ENCODE peak calls at places on chromosome 22, in seven cellular contexts. One of them, this sample, is unnamed. For H3F3A and H4K20me1, the result is how much of the 10 kb centered on the place peaks cover.

GRCh38 chr22:35318346-35319215 is 18.9 kb downstream of the TOM1 start:
- DNase-seq in GM23248: no peak
- DNase-seq in PC-9: no peak
- DNase-seq in MM.1S: no peak
- DNase-seq in neural progenitor cell: no peak
- DNase-seq in SK-N-SH: no peak
- DNase-seq in GM23338: no peak
- DNase-seq in this sample: no peak

GRCh38 chr22:32558681-32559355 is 84.2 kb downstream of the FBXO7 start:
- DNase-seq in SK-N-SH: no peak
- DNase-seq in neural progenitor cell: no peak
- DNase-seq in PC-9: peak
- DNase-seq in MM.1S: no peak
- DNase-seq in GM23338: no peak
- DNase-seq in GM23248: peak
- DNase-seq in this sample: peak

GRCh38 chr22:47596176-47596690 is 833.8 kb downstream of the TBC1D22A start:
- DNase-seq in MM.1S: no peak
- DNase-seq in GM23248: no peak
- DNase-seq in neural progenitor cell: no peak
- DNase-seq in PC-9: no peak
- DNase-seq in GM23338: no peak
- DNase-seq in SK-N-SH: no peak
- DNase-seq in this sample: no peak

GRCh38 chr22:30253205-30253852 is 6.8 kb upstream of the LIF start:
- DNase-seq in SK-N-SH: peak
- DNase-seq in neural progenitor cell: no peak
- DNase-seq in GM23248: peak
- DNase-seq in PC-9: peak
- DNase-seq in MM.1S: no peak
- DNase-seq in GM23338: no peak
- DNase-seq in this sample: peak

GRCh38 chr22:30248484-30248883 is 1.9 kb upstream of the LIF start:
- DNase-seq in neural progenitor cell: no peak
- DNase-seq in GM23338: no peak
- DNase-seq in PC-9: no peak
- DNase-seq in MM.1S: no peak
- DNase-seq in SK-N-SH: no peak
- DNase-seq in GM23248: no peak
- DNase-seq in this sample: no peak

GRCh38 chr22:50441428-50441993 is 33.3 kb downstream of the SBF1 start:
- DNase-seq in PC-9: no peak
- DNase-seq in MM.1S: no peak
- DNase-seq in neural progenitor cell: no peak
- DNase-seq in GM23338: no peak
- DNase-seq in SK-N-SH: no peak
- DNase-seq in GM23248: no peak
- DNase-seq in this sample: no peak

GRCh38 chr22:50620861-50621490 is 7.0 kb downstream of the ARSA start:
- DNase-seq in neural progenitor cell: no peak
- DNase-seq in SK-N-SH: no peak
- DNase-seq in MM.1S: peak
- DNase-seq in GM23248: peak
- DNase-seq in PC-9: no peak
- DNase-seq in GM23338: no peak
- DNase-seq in this sample: peak

GRCh38 chr22:41523464-41524221 is 20.6 kb downstream of the POLR3H start:
- DNase-seq in SK-N-SH: peak
- DNase-seq in MM.1S: no peak
- DNase-seq in PC-9: no peak
- DNase-seq in GM23338: peak
- DNase-seq in GM23248: peak
- DNase-seq in neural progenitor cell: no peak
- DNase-seq in this sample: no peak

GRCh38 chr22:19868773-19869471 is 14.2 kb upstream of the GNB1L start:
- DNase-seq in neural progenitor cell: no peak
- DNase-seq in SK-N-SH: no peak
- DNase-seq in PC-9: no peak
- DNase-seq in GM23248: no peak
- DNase-seq in GM23338: no peak
- DNase-seq in MM.1S: no peak
- DNase-seq in this sample: no peak

GRCh38 chr22:38345782-38346181 is 28.5 kb upstream of the CSNK1E start:
- DNase-seq in neural progenitor cell: no peak
- DNase-seq in PC-9: no peak
- DNase-seq in GM23248: no peak
- DNase-seq in MM.1S: no peak
- DNase-seq in SK-N-SH: no peak
- DNase-seq in GM23338: no peak
- DNase-seq in this sample: no peak

GRCh38 chr22:34297536-34298120 is 377.4 kb upstream of the LARGE1 start:
- DNase-seq in neural progenitor cell: no peak
- DNase-seq in SK-N-SH: no peak
- DNase-seq in GM23248: no peak
- DNase-seq in GM23338: no peak
- DNase-seq in PC-9: no peak
- DNase-seq in MM.1S: no peak
- DNase-seq in this sample: no peak

GRCh38 chr22:19429950-19430889 is 1.3 kb downstream of the HIRA start:
- DNase-seq in GM23248: peak
- DNase-seq in MM.1S: peak
- DNase-seq in PC-9: no peak
- DNase-seq in neural progenitor cell: peak
- DNase-seq in SK-N-SH: peak
- DNase-seq in GM23338: peak
- DNase-seq in this sample: peak

GRCh38 chr22:47615051-47615450 is 852.6 kb downstream of the TBC1D22A start:
- DNase-seq in GM23248: no peak
- DNase-seq in SK-N-SH: no peak
- DNase-seq in GM23338: no peak
- DNase-seq in neural progenitor cell: no peak
- DNase-seq in PC-9: no peak
- DNase-seq in MM.1S: no peak
- DNase-seq in this sample: no peak

GRCh38 chr22:34639911-34640310 is 426.0 kb upstream of the ISX start:
- DNase-seq in SK-N-SH: no peak
- DNase-seq in MM.1S: no peak
- DNase-seq in PC-9: no peak
- DNase-seq in GM23338: no peak
- DNase-seq in GM23248: no peak
- DNase-seq in neural progenitor cell: no peak
- DNase-seq in this sample: no peak

GRCh38 chr22:41831383-41831782 is 1.5 kb upstream of the SREBF2 start:
- DNase-seq in GM23248: peak
- DNase-seq in SK-N-SH: no peak
- DNase-seq in neural progenitor cell: no peak
- DNase-seq in PC-9: no peak
- DNase-seq in MM.1S: peak
- DNase-seq in GM23338: no peak
- DNase-seq in this sample: no peak

GRCh38 chr22:42977574-42977973 is 37.4 kb downstream of the PACSIN2 start:
- DNase-seq in neural progenitor cell: no peak
- DNase-seq in GM23248: no peak
- DNase-seq in SK-N-SH: no peak
- DNase-seq in PC-9: no peak
- DNase-seq in MM.1S: no peak
- DNase-seq in GM23338: no peak
- DNase-seq in this sample: no peak

GRCh38 chr22:24400037-24400725 is 27.2 kb upstream of the ADORA2A start:
- DNase-seq in GM23338: no peak
- DNase-seq in neural progenitor cell: no peak
- DNase-seq in MM.1S: peak
- DNase-seq in GM23248: no peak
- DNase-seq in PC-9: no peak
- DNase-seq in SK-N-SH: no peak
- DNase-seq in this sample: no peak

GRCh38 chr22:32053165-32053755 is 10.2 kb downstream of the SLC5A1 start:
- DNase-seq in GM23248: no peak
- DNase-seq in GM23338: no peak
- DNase-seq in PC-9: no peak
- DNase-seq in MM.1S: no peak
- DNase-seq in neural progenitor cell: no peak
- DNase-seq in SK-N-SH: no peak
- DNase-seq in this sample: no peak

GRCh38 chr22:35638408-35638807 is 9.8 kb upstream of the APOL6 start:
- DNase-seq in neural progenitor cell: peak
- DNase-seq in SK-N-SH: peak
- DNase-seq in PC-9: no peak
- DNase-seq in GM23338: no peak
- DNase-seq in GM23248: peak
- DNase-seq in MM.1S: no peak
- DNase-seq in this sample: no peak

GRCh38 chr22:29816128-29816527 is 21.9 kb downstream of the ASCC2 start:
- DNase-seq in MM.1S: no peak
- DNase-seq in GM23338: no peak
- DNase-seq in GM23248: peak
- DNase-seq in neural progenitor cell: no peak
- DNase-seq in SK-N-SH: no peak
- DNase-seq in PC-9: no peak
- DNase-seq in this sample: no peak

GRCh38 chr22:22866381-22867111 is 21.1 kb upstream of the IGLL5 start:
- DNase-seq in GM23338: no peak
- DNase-seq in neural progenitor cell: no peak
- DNase-seq in SK-N-SH: no peak
- DNase-seq in PC-9: no peak
- DNase-seq in GM23248: peak
- DNase-seq in MM.1S: no peak
- DNase-seq in this sample: peak
- H3F3A ChIP-seq in GM23338: under half
- H3F3A ChIP-seq in neural progenitor cell: under half
- H3F3A ChIP-seq in SK-N-SH: under half
- H3F3A ChIP-seq in PC-9: under half
- H3F3A ChIP-seq in GM23248: under half
- H3F3A ChIP-seq in MM.1S: half or more
- H3F3A ChIP-seq in this sample: under half

DNA sequence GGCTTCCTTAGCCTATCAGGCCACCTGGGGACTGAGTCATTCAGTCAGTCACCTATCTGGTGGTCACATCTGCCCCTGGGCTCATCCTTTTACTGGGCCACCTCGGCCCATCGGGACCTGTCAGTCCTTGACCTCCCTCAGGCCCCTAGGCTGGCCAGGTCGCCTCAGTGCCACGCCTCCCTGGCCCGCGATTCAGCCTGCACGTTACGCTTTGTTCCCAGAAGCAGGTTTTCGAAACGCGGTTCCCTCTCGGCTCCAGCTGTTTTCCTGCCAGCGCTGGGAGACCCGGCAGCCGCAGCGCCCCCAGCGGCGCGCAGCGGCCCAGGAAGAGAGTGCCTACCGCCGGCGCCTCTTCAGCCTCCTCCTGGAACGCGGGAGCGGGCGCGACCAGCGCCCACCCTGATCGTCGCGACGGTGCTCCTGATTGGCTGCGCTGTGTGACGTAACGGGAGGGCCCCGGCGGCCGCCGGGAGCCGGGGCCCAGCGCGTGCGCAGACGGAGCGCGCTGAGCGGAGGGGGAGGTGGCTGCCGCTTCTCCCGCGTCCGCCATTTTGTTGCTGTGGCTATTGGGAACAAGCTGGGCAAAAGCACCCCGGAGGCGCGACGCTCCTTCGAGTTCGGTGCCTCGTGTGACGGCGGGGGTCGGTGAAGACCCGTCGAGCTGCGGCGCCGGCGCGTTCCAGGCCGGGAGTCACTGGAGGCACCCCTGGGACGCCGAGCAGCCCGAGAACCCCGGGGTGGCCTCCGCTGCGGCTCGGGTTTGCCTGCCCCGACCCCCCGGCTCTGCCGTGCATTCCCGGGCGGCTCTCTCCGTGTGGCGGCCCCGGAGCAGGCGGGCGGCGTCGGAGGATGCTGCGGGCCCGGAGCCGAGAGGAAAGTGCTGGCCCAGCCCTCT is at the start of gene CRKL:
- DNase-seq in MM.1S: peak
- DNase-seq in GM23338: peak
- DNase-seq in PC-9: peak
- DNase-seq in SK-N-SH: peak
- DNase-seq in GM23248: peak
- DNase-seq in neural progenitor cell: peak
- DNase-seq in this sample: peak
- H4K20me1 ChIP-seq in MM.1S: under half
- H4K20me1 ChIP-seq in GM23338: under half
- H4K20me1 ChIP-seq in PC-9: under half
- H4K20me1 ChIP-seq in SK-N-SH: under half
- H4K20me1 ChIP-seq in GM23248: under half
- H4K20me1 ChIP-seq in neural progenitor cell: under half
- H4K20me1 ChIP-seq in this sample: under half

DNA sequence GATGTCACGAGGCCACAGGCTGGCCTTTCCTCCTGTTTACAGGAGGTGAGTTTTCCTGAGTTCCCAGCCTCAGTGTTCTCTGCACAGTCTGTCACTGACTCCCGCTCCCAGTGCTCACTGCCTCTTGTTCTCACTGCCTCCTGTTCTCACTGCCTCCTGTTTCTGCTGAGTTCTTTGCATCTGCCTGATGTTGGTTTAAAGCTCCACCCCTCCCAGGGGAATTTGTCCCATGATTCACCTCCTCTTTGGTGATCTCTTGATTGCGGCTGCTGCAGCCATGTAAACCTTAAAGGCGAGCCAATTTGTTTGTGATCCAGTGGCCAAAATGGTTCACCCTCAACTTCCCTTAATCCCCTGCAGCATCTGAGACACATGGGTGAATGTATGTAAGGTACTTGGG is 6.0 kb upstream of the TUBA8 start:
- DNase-seq in GM23248: peak
- DNase-seq in GM23338: no peak
- DNase-seq in MM.1S: no peak
- DNase-seq in SK-N-SH: no peak
- DNase-seq in PC-9: no peak
- DNase-seq in neural progenitor cell: no peak
- DNase-seq in this sample: no peak
- H3F3A ChIP-seq in GM23248: under half
- H3F3A ChIP-seq in GM23338: under half
- H3F3A ChIP-seq in MM.1S: under half
- H3F3A ChIP-seq in SK-N-SH: under half
- H3F3A ChIP-seq in PC-9: under half
- H3F3A ChIP-seq in neural progenitor cell: under half
- H3F3A ChIP-seq in this sample: under half

GRCh38 chr22:28018461-28018927 is 99.4 kb upstream of the PITPNB start:
- DNase-seq in neural progenitor cell: no peak
- DNase-seq in SK-N-SH: no peak
- DNase-seq in GM23338: no peak
- DNase-seq in PC-9: no peak
- DNase-seq in MM.1S: no peak
- DNase-seq in GM23248: no peak
- DNase-seq in this sample: no peak

GRCh38 chr22:28017558-28017820 is 98.4 kb upstream of the PITPNB start:
- DNase-seq in SK-N-SH: no peak
- DNase-seq in neural progenitor cell: no peak
- DNase-seq in PC-9: no peak
- DNase-seq in MM.1S: no peak
- DNase-seq in GM23338: no peak
- DNase-seq in GM23248: no peak
- DNase-seq in this sample: no peak

GRCh38 chr22:28019881-28020861 is 101.1 kb upstream of the PITPNB start:
- DNase-seq in PC-9: no peak
- DNase-seq in GM23338: peak
- DNase-seq in GM23248: peak
- DNase-seq in SK-N-SH: peak
- DNase-seq in neural progenitor cell: peak
- DNase-seq in MM.1S: peak
- DNase-seq in this sample: peak

GRCh38 chr22:28017859-28018258 is 98.8 kb upstream of the PITPNB start:
- DNase-seq in SK-N-SH: no peak
- DNase-seq in GM23338: no peak
- DNase-seq in PC-9: no peak
- DNase-seq in GM23248: no peak
- DNase-seq in neural progenitor cell: no peak
- DNase-seq in MM.1S: no peak
- DNase-seq in this sample: no peak

GRCh38 chr22:28019360-28019759 is 100.3 kb upstream of the PITPNB start:
- DNase-seq in SK-N-SH: no peak
- DNase-seq in MM.1S: peak
- DNase-seq in GM23248: peak
- DNase-seq in neural progenitor cell: no peak
- DNase-seq in PC-9: peak
- DNase-seq in GM23338: no peak
- DNase-seq in this sample: peak
- H4K20me1 ChIP-seq in SK-N-SH: under half
- H4K20me1 ChIP-seq in MM.1S: under half
- H4K20me1 ChIP-seq in GM23248: under half
- H4K20me1 ChIP-seq in neural progenitor cell: under half
- H4K20me1 ChIP-seq in PC-9: under half
- H4K20me1 ChIP-seq in GM23338: under half
- H4K20me1 ChIP-seq in this sample: under half

This sample was measured in PC-3.